ENCODE peak calls at places on chromosome 7, in four cellular contexts. Z is astrocyte of the hippocampus; L is SHP77 treated with DMSO at 0.1 percent for 48 hours; W is naive thymus-derived CD4-positive, alpha-beta T cell. J is an unnamed sample.

GRCh38 chr7:134899729-134900128 is 86.6 kb upstream of the AGBL3 start:
- DNase-seq in Z (peak), W (no peak), L (no peak), J (peak)

GRCh38 chr7:101362334-101363195 is at the start of gene COL26A1:
- DNase-seq in L (no peak), Z (peak), W (no peak), J (no peak)

GRCh38 chr7:34454381-34454780 is 203.6 kb upstream of the NPSR1 start:
- DNase-seq in W (no peak), Z (no peak), L (no peak), J (no peak)

GRCh38 chr7:25517906-25518305 is 289.6 kb upstream of the NPVF start:
- DNase-seq in L (no peak), Z (no peak), W (no peak), J (no peak)

GRCh38 chr7:112500619-112501018 is 19.8 kb downstream of the LSMEM1 start:
- DNase-seq in L (no peak), Z (peak), W (no peak), J (no peak)

GRCh38 chr7:32204361-32205018 is 134.3 kb upstream of the PDE1C start:
- DNase-seq in Z (peak), L (peak), W (no peak), J (peak)

GRCh38 chr7:104956753-104957450 is 57.1 kb upstream of the KMT2E start:
- DNase-seq in Z (peak), W (no peak), L (no peak), J (peak)

GRCh38 chr7:16644624-16644986 is 949 bp downstream of the ANKMY2 start:
- DNase-seq in W (peak), L (no peak), Z (peak), J (peak)

GRCh38 chr7:45416846-45417245 is 157.3 kb upstream of the ADCY1 start:
- DNase-seq in W (no peak), L (no peak), Z (no peak), J (no peak)

GRCh38 chr7:116227678-116228239 is 17.4 kb downstream of the TES start:
- DNase-seq in Z (peak), W (no peak), L (no peak), J (peak)